ENCODE peak calls at places on chromosome 18, in nine cellular contexts. One of them, this sample, is unnamed.

GRCh38 chr18:48352051-48352755 is 57.0 kb downstream of the ZBTB7C start:
- DNase-seq in IMR-90: no peak
- DNase-seq in AG10803: no peak
- DNase-seq in cardiac muscle cell: no peak
- DNase-seq in OCI-LY7: no peak
- DNase-seq in neural crest cell: no peak
- DNase-seq in fibroblast of lung: no peak
- DNase-seq in heart left ventricle: no peak
- DNase-seq in dorsolateral prefrontal cortex: no peak
- DNase-seq in this sample: no peak

GRCh38 chr18:4119127-4119648 is 335.9 kb downstream of the DLGAP1 start:
- DNase-seq in cardiac muscle cell: no peak
- DNase-seq in OCI-LY7: no peak
- DNase-seq in AG10803: no peak
- DNase-seq in heart left ventricle: no peak
- DNase-seq in neural crest cell: no peak
- DNase-seq in IMR-90: no peak
- DNase-seq in fibroblast of lung: no peak
- DNase-seq in dorsolateral prefrontal cortex: no peak
- DNase-seq in this sample: no peak

GRCh38 chr18:2223394-2223793 is 347.9 kb downstream of the METTL4 start:
- DNase-seq in AG10803: no peak
- DNase-seq in OCI-LY7: no peak
- DNase-seq in neural crest cell: no peak
- DNase-seq in IMR-90: no peak
- DNase-seq in heart left ventricle: no peak
- DNase-seq in dorsolateral prefrontal cortex: no peak
- DNase-seq in fibroblast of lung: peak
- DNase-seq in cardiac muscle cell: peak
- DNase-seq in this sample: no peak

GRCh38 chr18:78107363-78107762 is 857.7 kb downstream of the GALR1 start:
- DNase-seq in OCI-LY7: no peak
- DNase-seq in cardiac muscle cell: no peak
- DNase-seq in heart left ventricle: no peak
- DNase-seq in fibroblast of lung: no peak
- DNase-seq in neural crest cell: no peak
- DNase-seq in AG10803: no peak
- DNase-seq in dorsolateral prefrontal cortex: no peak
- DNase-seq in IMR-90: no peak
- DNase-seq in this sample: no peak

GRCh38 chr18:68418226-68418868 is 296.6 kb downstream of the TMX3 start:
- DNase-seq in neural crest cell: no peak
- DNase-seq in fibroblast of lung: no peak
- DNase-seq in cardiac muscle cell: no peak
- DNase-seq in AG10803: no peak
- DNase-seq in dorsolateral prefrontal cortex: no peak
- DNase-seq in heart left ventricle: no peak
- DNase-seq in OCI-LY7: no peak
- DNase-seq in IMR-90: no peak
- DNase-seq in this sample: no peak

GRCh38 chr18:7568426-7568825 is 1.3 kb downstream of the PTPRM start:
- DNase-seq in OCI-LY7: no peak
- DNase-seq in heart left ventricle: peak
- DNase-seq in cardiac muscle cell: peak
- DNase-seq in dorsolateral prefrontal cortex: no peak
- DNase-seq in fibroblast of lung: peak
- DNase-seq in IMR-90: peak
- DNase-seq in neural crest cell: peak
- DNase-seq in AG10803: peak
- DNase-seq in this sample: peak

GRCh38 chr18:76394780-76395476 is 100.1 kb downstream of the ZNF516 start:
- DNase-seq in IMR-90: peak
- DNase-seq in fibroblast of lung: peak
- DNase-seq in heart left ventricle: no peak
- DNase-seq in dorsolateral prefrontal cortex: no peak
- DNase-seq in AG10803: peak
- DNase-seq in OCI-LY7: no peak
- DNase-seq in cardiac muscle cell: no peak
- DNase-seq in neural crest cell: no peak
- DNase-seq in this sample: no peak

GRCh38 chr18:59865241-59865986 is 34.4 kb upstream of the PMAIP1 start:
- DNase-seq in cardiac muscle cell: no peak
- DNase-seq in OCI-LY7: no peak
- DNase-seq in fibroblast of lung: no peak
- DNase-seq in AG10803: no peak
- DNase-seq in dorsolateral prefrontal cortex: no peak
- DNase-seq in neural crest cell: no peak
- DNase-seq in IMR-90: no peak
- DNase-seq in heart left ventricle: no peak
- DNase-seq in this sample: no peak

GRCh38 chr18:22391571-22392359 is 25.9 kb downstream of the CTAGE1 start:
- DNase-seq in heart left ventricle: no peak
- DNase-seq in AG10803: peak
- DNase-seq in fibroblast of lung: peak
- DNase-seq in neural crest cell: no peak
- DNase-seq in IMR-90: peak
- DNase-seq in OCI-LY7: no peak
- DNase-seq in cardiac muscle cell: no peak
- DNase-seq in dorsolateral prefrontal cortex: no peak
- DNase-seq in this sample: peak

GRCh38 chr18:59514193-59514592 is 155.1 kb upstream of the LMAN1 start:
- DNase-seq in heart left ventricle: peak
- DNase-seq in IMR-90: peak
- DNase-seq in cardiac muscle cell: peak
- DNase-seq in OCI-LY7: no peak
- DNase-seq in neural crest cell: no peak
- DNase-seq in dorsolateral prefrontal cortex: no peak
- DNase-seq in AG10803: peak
- DNase-seq in fibroblast of lung: peak
- DNase-seq in this sample: no peak

GRCh38 chr18:22346968-22347611 is 70.6 kb downstream of the CTAGE1 start:
- DNase-seq in fibroblast of lung: peak
- DNase-seq in AG10803: peak
- DNase-seq in neural crest cell: peak
- DNase-seq in dorsolateral prefrontal cortex: no peak
- DNase-seq in cardiac muscle cell: peak
- DNase-seq in heart left ventricle: peak
- DNase-seq in IMR-90: peak
- DNase-seq in OCI-LY7: no peak
- DNase-seq in this sample: no peak

GRCh38 chr18:39962546-39962945 is 1992.5 kb upstream of the PIK3C3 start:
- DNase-seq in dorsolateral prefrontal cortex: no peak
- DNase-seq in fibroblast of lung: no peak
- DNase-seq in heart left ventricle: no peak
- DNase-seq in OCI-LY7: no peak
- DNase-seq in AG10803: no peak
- DNase-seq in neural crest cell: no peak
- DNase-seq in cardiac muscle cell: no peak
- DNase-seq in IMR-90: no peak
- DNase-seq in this sample: no peak

GRCh38 chr18:31612124-31612523 is 20.4 kb downstream of the TTR start:
- DNase-seq in IMR-90: no peak
- DNase-seq in OCI-LY7: no peak
- DNase-seq in dorsolateral prefrontal cortex: no peak
- DNase-seq in heart left ventricle: no peak
- DNase-seq in AG10803: no peak
- DNase-seq in cardiac muscle cell: peak
- DNase-seq in neural crest cell: no peak
- DNase-seq in fibroblast of lung: no peak
- DNase-seq in this sample: no peak

GRCh38 chr18:31614044-31614443 is 22.4 kb downstream of the TTR start:
- DNase-seq in AG10803: no peak
- DNase-seq in IMR-90: no peak
- DNase-seq in heart left ventricle: no peak
- DNase-seq in neural crest cell: no peak
- DNase-seq in cardiac muscle cell: no peak
- DNase-seq in OCI-LY7: no peak
- DNase-seq in dorsolateral prefrontal cortex: no peak
- DNase-seq in fibroblast of lung: no peak
- DNase-seq in this sample: no peak

GRCh38 chr18:31609886-31610646 is 18.4 kb downstream of the TTR start:
- DNase-seq in neural crest cell: no peak
- DNase-seq in dorsolateral prefrontal cortex: no peak
- DNase-seq in heart left ventricle: no peak
- DNase-seq in OCI-LY7: no peak
- DNase-seq in AG10803: no peak
- DNase-seq in cardiac muscle cell: no peak
- DNase-seq in fibroblast of lung: no peak
- DNase-seq in IMR-90: no peak
- DNase-seq in this sample: no peak

GRCh38 chr18:31611511-31611910 is 19.8 kb downstream of the TTR start:
- DNase-seq in neural crest cell: no peak
- DNase-seq in IMR-90: no peak
- DNase-seq in cardiac muscle cell: no peak
- DNase-seq in fibroblast of lung: no peak
- DNase-seq in heart left ventricle: no peak
- DNase-seq in AG10803: no peak
- DNase-seq in dorsolateral prefrontal cortex: no peak
- DNase-seq in OCI-LY7: no peak
- DNase-seq in this sample: no peak

DNA sequence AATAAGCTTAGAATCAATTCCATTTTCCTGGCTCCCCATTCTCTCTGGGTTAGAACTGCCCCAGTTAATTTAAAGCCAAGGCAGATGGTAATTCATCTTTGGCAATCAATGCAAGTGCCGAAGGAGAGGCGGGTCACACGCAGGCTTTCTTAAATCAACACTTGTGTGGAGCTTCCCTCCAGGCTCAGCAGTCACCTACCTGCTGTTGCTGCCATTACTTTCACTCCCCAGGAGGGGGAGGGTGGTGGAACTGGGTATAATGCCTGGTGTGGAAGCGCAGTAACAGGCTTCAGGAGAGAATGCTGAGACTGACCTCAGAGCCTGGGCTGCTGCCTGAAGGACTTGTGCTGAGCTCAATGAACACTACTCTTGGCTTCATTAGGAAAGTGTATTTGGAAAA is 19.2 kb downstream of the TTR start:
- DNase-seq in AG10803: no peak
- DNase-seq in heart left ventricle: peak
- DNase-seq in cardiac muscle cell: peak
- DNase-seq in fibroblast of lung: no peak
- DNase-seq in dorsolateral prefrontal cortex: no peak
- DNase-seq in OCI-LY7: peak
- DNase-seq in neural crest cell: no peak
- DNase-seq in IMR-90: no peak
- DNase-seq in this sample: no peak
- TF ChIP-seq CTCF in AG10803: no peak
- TF ChIP-seq CTCF in heart left ventricle: no peak
- TF ChIP-seq CTCF in cardiac muscle cell: peak
- TF ChIP-seq CTCF in fibroblast of lung: no peak
- TF ChIP-seq CTCF in dorsolateral prefrontal cortex: no peak
- TF ChIP-seq CTCF in OCI-LY7: peak
- TF ChIP-seq CTCF in neural crest cell: peak
- TF ChIP-seq CTCF in IMR-90: no peak
- TF ChIP-seq CTCF in this sample: peak

DNA sequence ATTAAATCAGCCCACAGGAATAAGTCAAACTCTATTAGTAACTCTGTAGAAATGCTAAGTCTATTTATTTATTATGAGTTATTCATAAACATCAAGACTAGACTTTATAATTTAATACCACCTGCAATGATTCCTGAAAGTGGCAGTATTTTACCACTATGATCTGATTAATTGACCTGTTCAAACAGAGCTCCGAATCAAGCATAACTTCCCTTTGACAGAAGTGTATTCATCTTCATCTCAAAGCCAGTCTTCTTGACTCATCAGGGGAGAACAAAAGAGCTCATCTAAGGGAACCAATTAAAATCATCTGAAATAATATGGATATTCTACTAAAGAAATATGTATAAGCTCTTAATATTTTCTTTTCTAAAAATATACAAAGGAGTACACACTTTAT is 122.3 kb downstream of the MBD2 start:
- DNase-seq in dorsolateral prefrontal cortex: no peak
- DNase-seq in neural crest cell: no peak
- DNase-seq in fibroblast of lung: no peak
- DNase-seq in IMR-90: no peak
- DNase-seq in heart left ventricle: no peak
- DNase-seq in cardiac muscle cell: no peak
- DNase-seq in OCI-LY7: no peak
- DNase-seq in AG10803: no peak
- DNase-seq in this sample: no peak
- TF ChIP-seq CTCF in dorsolateral prefrontal cortex: no peak
- TF ChIP-seq CTCF in neural crest cell: no peak
- TF ChIP-seq CTCF in fibroblast of lung: no peak
- TF ChIP-seq CTCF in IMR-90: no peak
- TF ChIP-seq CTCF in heart left ventricle: no peak
- TF ChIP-seq CTCF in cardiac muscle cell: no peak
- TF ChIP-seq CTCF in OCI-LY7: no peak
- TF ChIP-seq CTCF in AG10803: no peak
- TF ChIP-seq CTCF in this sample: no peak

DNA sequence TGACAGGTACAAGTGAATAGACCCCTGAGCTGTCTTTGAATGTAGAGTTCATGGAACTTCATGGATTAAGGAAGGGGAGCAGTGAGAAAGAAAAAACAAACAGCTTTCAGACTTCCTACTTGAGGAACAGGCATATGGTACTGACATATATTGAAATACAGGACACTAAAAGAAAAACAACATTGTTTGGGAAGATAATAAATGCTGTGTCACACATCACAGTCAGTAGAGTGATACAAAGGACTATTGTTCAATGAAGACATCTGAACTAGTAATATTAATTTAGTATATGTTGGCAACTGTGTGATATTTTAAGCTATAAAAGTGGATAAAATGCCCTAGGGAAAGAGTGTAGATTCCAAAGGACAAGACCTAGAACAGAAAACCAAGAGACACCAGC is 3.3 kb downstream of the DSC2 start:
- DNase-seq in dorsolateral prefrontal cortex: no peak
- DNase-seq in cardiac muscle cell: no peak
- DNase-seq in neural crest cell: no peak
- DNase-seq in IMR-90: no peak
- DNase-seq in OCI-LY7: no peak
- DNase-seq in fibroblast of lung: no peak
- DNase-seq in heart left ventricle: no peak
- DNase-seq in AG10803: no peak
- DNase-seq in this sample: no peak
- TF ChIP-seq CTCF in dorsolateral prefrontal cortex: no peak
- TF ChIP-seq CTCF in cardiac muscle cell: no peak
- TF ChIP-seq CTCF in neural crest cell: no peak
- TF ChIP-seq CTCF in IMR-90: no peak
- TF ChIP-seq CTCF in OCI-LY7: no peak
- TF ChIP-seq CTCF in fibroblast of lung: no peak
- TF ChIP-seq CTCF in heart left ventricle: no peak
- TF ChIP-seq CTCF in AG10803: no peak
- TF ChIP-seq CTCF in this sample: no peak

DNA sequence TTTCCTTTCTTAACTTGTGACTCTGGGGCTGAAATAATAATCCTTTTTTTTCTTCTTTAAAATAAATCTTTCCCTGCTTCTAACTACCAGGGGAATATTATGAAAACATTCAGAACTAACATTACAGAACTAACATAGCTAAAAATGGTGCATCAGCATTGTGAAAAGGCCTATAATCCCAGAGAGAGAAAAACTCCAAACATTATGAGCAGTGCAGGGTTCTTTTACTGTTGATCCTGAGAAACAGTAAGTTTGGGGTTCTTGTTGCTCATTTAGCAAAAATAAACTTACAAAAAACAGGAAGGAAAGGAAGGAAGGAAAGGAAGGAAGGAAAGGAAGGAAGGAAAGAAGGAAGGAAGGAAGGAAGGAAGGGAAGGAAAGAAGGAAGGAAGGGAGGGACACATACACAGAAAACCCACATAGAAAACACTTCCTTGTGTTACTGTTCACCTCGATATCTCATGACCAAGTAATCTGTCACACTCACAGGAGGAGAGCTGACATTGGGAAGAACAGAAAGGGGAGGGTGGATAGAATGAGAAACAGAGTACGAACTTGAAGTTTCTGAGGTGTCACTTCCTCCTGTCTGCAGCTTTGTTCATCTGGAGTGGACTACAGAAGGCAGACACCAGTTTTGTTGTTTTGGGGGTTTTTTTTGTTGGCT is 18.4 kb upstream of the PIK3C3 start:
- DNase-seq in cardiac muscle cell: peak
- DNase-seq in dorsolateral prefrontal cortex: no peak
- DNase-seq in heart left ventricle: no peak
- DNase-seq in OCI-LY7: no peak
- DNase-seq in fibroblast of lung: no peak
- DNase-seq in AG10803: no peak
- DNase-seq in IMR-90: no peak
- DNase-seq in neural crest cell: no peak
- DNase-seq in this sample: no peak
- TF ChIP-seq CTCF in cardiac muscle cell: no peak
- TF ChIP-seq CTCF in dorsolateral prefrontal cortex: no peak
- TF ChIP-seq CTCF in heart left ventricle: no peak
- TF ChIP-seq CTCF in OCI-LY7: no peak
- TF ChIP-seq CTCF in fibroblast of lung: no peak
- TF ChIP-seq CTCF in AG10803: no peak
- TF ChIP-seq CTCF in IMR-90: no peak
- TF ChIP-seq CTCF in neural crest cell: no peak
- TF ChIP-seq CTCF in this sample: no peak

This sample was measured in activated CD8-positive, alpha-beta T cell treated with anti-CD3 and anti-CD28 coated beads for 36 hours.